ENCODE peak calls at places on chromosomes 7 and 10, in ten cellular contexts. K is neural progenitor cell, U is mammary epithelial cell, F is glutamatergic neuron, G is fibroblast of lung, Z is CD14-positive monocyte, A is upper lobe of right lung, B is psoas muscle, V is PC-3, X is bronchial epithelial cell. D is an unnamed sample.

GRCh38 chr7:121278120-121279021 is 50.4 kb upstream of the WNT16 start:
- DNase-seq in K (no peak), U (peak), F (no peak), G (peak), Z (no peak), A (no peak), B (no peak), V (peak), X (peak), D (no peak)

GRCh38 chr7:45267262-45267661 is 109.7 kb downstream of the RAMP3 start:
- DNase-seq in K (peak), U (peak), F (no peak), G (peak), Z (no peak), A (no peak), B (no peak), V (no peak), X (no peak), D (no peak)

GRCh38 chr10:91296471-91296870 is 76.0 kb downstream of the PCGF5 start:
- DNase-seq in K (peak), U (peak), F (no peak), G (peak), Z (no peak), A (no peak), B (no peak), V (peak), X (peak), D (no peak)

GRCh38 chr7:51290702-51291290 is 25.8 kb downstream of the COBL start:
- DNase-seq in K (no peak), U (no peak), F (no peak), G (no peak), Z (no peak), A (no peak), B (no peak), V (no peak), X (no peak), D (no peak)

GRCh38 chr10:103816431-103816830 is 38.9 kb downstream of the SH3PXD2A start:
- DNase-seq in K (no peak), U (no peak), F (no peak), G (peak), Z (no peak), A (no peak), B (no peak), V (peak), X (peak), D (no peak)

GRCh38 chr7:154167051-154167450 is 114.9 kb downstream of the DPP6 start:
- DNase-seq in K (no peak), U (no peak), F (no peak), G (no peak), Z (no peak), A (no peak), B (no peak), V (no peak), X (no peak), D (no peak)

GRCh38 chr10:14173706-14174594 is 156.8 kb downstream of the FRMD4A start:
- DNase-seq in K (peak), U (peak), F (peak), G (peak), Z (no peak), A (no peak), B (no peak), V (peak), X (no peak), D (no peak)

GRCh38 chr10:52409928-52410327 is 95.8 kb downstream of the DKK1 start:
- DNase-seq in K (no peak), U (peak), F (no peak), G (no peak), Z (no peak), A (no peak), B (no peak), V (peak), X (peak), D (no peak)

GRCh38 chr10:122864901-122865300 is 14.5 kb downstream of the FAM24B start:
- DNase-seq in K (no peak), U (no peak), F (no peak), G (peak), Z (no peak), A (no peak), B (no peak), V (peak), X (peak), D (no peak)

GRCh38 chr7:137421389-137421788 is 77.9 kb upstream of the PTN start:
- DNase-seq in K (no peak), U (no peak), F (no peak), G (peak), Z (no peak), A (no peak), B (no peak), V (no peak), X (no peak), D (no peak)

GRCh38 chr10:24457661-24458318 is 248.9 kb downstream of the KIAA1217 start:
- DNase-seq in K (no peak), U (peak), F (no peak), G (peak), Z (no peak), A (no peak), B (no peak), V (peak), X (peak), D (peak)

GRCh38 chr10:16652154-16652553 is 130.5 kb upstream of the C1QL3 start:
- DNase-seq in K (no peak), U (peak), F (no peak), G (peak), Z (no peak), A (no peak), B (no peak), V (no peak), X (peak), D (no peak)

GRCh38 chr10:119802068-119802538 is 70.5 kb downstream of the MCMBP start:
- DNase-seq in K (no peak), U (no peak), F (no peak), G (no peak), Z (no peak), A (no peak), B (no peak), V (no peak), X (no peak), D (no peak)

GRCh38 chr10:79178614-79179403 is 110.0 kb downstream of the ZMIZ1 start:
- DNase-seq in K (peak), U (no peak), F (peak), G (peak), Z (no peak), A (no peak), B (peak), V (no peak), X (no peak), D (no peak)

GRCh38 chr7:101085000-101085948 is at the start of gene TRIM56:
- DNase-seq in K (peak), U (peak), F (peak), G (peak), Z (peak), A (peak), B (peak), V (peak), X (peak), D (peak)

GRCh38 chr7:116138202-116138801 is 72.0 kb upstream of the TES start:
- DNase-seq in K (peak), U (peak), F (no peak), G (peak), Z (no peak), A (no peak), B (no peak), V (peak), X (peak), D (peak)

GRCh38 chr7:100191775-100192174 is 14.1 kb downstream of the STAG3 start:
- DNase-seq in K (no peak), U (no peak), F (no peak), G (peak), Z (no peak), A (no peak), B (no peak), V (peak), X (peak), D (no peak)

GRCh38 chr7:68015565-68016532 is 1019.2 kb downstream of the TYW1 start:
- DNase-seq in K (no peak), U (no peak), F (no peak), G (no peak), Z (no peak), A (no peak), B (no peak), V (no peak), X (no peak), D (no peak)

GRCh38 chr10:113236998-113237397 is 287.0 kb downstream of the TCF7L2 start:
- DNase-seq in K (no peak), U (no peak), F (no peak), G (no peak), Z (no peak), A (no peak), B (no peak), V (no peak), X (no peak), D (no peak)

GRCh38 chr7:139292821-139293220 is 48.3 kb upstream of the FMC1 start:
- DNase-seq in K (no peak), U (no peak), F (no peak), G (no peak), Z (no peak), A (no peak), B (no peak), V (no peak), X (no peak), D (no peak)

GRCh38 chr7:132709971-132710567 is 133.8 kb upstream of the PLXNA4 start:
- DNase-seq in K (peak), U (peak), F (peak), G (peak), Z (no peak), A (no peak), B (no peak), V (peak), X (peak), D (peak)

GRCh38 chr10:109866168-109866994 is 56.9 kb downstream of the XPNPEP1 start:
- DNase-seq in K (peak), U (no peak), F (peak), G (no peak), Z (no peak), A (no peak), B (no peak), V (peak), X (no peak), D (no peak)

GRCh38 chr10:125521721-125522680 is 161.0 kb downstream of the TEX36 start:
- DNase-seq in K (peak), U (no peak), F (peak), G (no peak), Z (no peak), A (no peak), B (no peak), V (peak), X (no peak), D (no peak)

GRCh38 chr7:6268909-6269306 is 3.5 kb downstream of the CYTH3 start:
- DNase-seq in K (no peak), U (no peak), F (no peak), G (no peak), Z (no peak), A (no peak), B (no peak), V (no peak), X (no peak), D (peak)

GRCh38 chr10:122746408-122746807 is 46.8 kb upstream of the C10orf120 start:
- DNase-seq in K (no peak), U (peak), F (no peak), G (no peak), Z (no peak), A (no peak), B (no peak), V (no peak), X (peak), D (no peak)

DNA sequence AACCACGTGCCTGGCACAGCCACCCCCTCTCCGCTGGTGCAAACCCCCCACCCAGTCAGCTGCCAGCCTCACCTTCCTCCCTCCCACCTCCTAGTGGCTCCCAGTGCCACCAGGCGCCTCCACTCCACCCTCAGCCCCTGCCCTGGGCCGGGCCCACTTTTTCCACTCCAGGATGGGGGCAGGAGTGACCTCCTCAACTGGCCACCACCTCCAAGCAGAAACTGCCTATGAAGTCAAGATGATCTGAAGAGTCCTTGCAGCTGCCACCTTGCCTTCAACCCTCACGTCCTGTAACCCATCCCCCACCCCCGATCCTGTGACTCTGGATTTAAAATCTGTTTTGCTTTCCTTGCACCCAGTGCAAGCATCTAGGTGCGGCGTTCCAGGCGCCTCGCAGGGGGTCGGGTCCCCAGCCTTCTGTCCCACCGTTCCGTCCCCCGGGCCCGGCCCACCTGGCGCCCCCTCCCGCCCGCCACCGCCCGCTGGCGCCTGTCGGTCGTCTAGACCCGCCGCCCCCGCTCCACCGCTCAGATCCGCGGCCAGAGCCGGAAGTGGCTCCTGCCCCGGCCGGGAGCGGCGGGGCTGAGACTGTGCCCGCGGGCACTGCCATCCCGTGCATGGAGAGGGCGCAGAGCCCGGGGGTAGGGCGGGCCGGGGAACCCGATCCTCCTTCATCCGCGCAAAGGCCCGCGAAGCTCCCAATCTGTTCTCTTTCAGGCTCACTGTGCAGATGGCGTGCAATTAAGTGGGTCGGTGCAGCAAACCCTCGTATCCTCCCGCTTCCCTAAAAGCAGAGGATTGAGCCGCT is 51.2 kb upstream of the GTF2I start:
- DNase-seq in K (peak), U (no peak), F (peak), G (peak), Z (no peak), A (peak), B (peak), V (peak), X (no peak), D (peak)
- TF ChIP-seq CTCF in K (peak), U (no peak), F (no peak), G (no peak), Z (no peak), A (no peak), B (no peak), V (peak), X (no peak), D (no peak)

GRCh38 chr7:158837790-158838189 is 8.5 kb upstream of the ESYT2 start:
- DNase-seq in K (no peak), U (no peak), F (no peak), G (no peak), Z (no peak), A (no peak), B (no peak), V (no peak), X (no peak), D (no peak)

GRCh38 chr7:158838238-158838637 is 8.9 kb upstream of the ESYT2 start:
- DNase-seq in K (no peak), U (no peak), F (no peak), G (no peak), Z (no peak), A (no peak), B (no peak), V (no peak), X (no peak), D (no peak)

GRCh38 chr7:158832994-158833393 is 3.7 kb upstream of the ESYT2 start:
- DNase-seq in K (no peak), U (no peak), F (no peak), G (no peak), Z (no peak), A (no peak), B (no peak), V (no peak), X (no peak), D (no peak)

GRCh38 chr7:158834799-158835784 is 5.8 kb upstream of the ESYT2 start:
- DNase-seq in K (no peak), U (no peak), F (no peak), G (no peak), Z (no peak), A (no peak), B (no peak), V (no peak), X (no peak), D (no peak)

DNA sequence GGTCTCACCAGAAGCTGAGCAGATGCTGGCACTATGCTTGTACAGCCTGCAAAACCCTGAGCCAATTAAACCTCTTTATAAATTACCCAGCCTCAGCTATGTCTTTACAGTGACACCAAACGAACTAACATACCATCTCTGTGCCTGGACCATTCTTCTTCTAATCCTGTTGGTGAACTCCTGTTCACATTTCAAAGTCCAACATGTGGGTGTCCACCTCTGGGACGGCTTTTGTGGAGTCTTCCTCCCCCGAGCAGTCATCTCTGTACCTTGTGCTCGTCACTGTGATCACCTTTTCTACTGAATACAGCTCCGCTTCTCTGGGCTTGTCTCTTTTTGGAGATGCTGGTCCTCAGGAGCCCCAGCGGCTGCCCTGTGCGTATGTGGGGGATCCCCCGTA is 7.4 kb upstream of the ESYT2 start:
- DNase-seq in K (no peak), U (no peak), F (no peak), G (no peak), Z (no peak), A (no peak), B (no peak), V (no peak), X (no peak), D (no peak)
- TF ChIP-seq CTCF in K (no peak), U (no peak), F (no peak), G (no peak), Z (no peak), A (no peak), B (no peak), V (no peak), X (no peak), D (no peak)

GRCh38 chr10:4316166-4316810 is 509.7 kb upstream of the AKR1E2 start:
- DNase-seq in K (no peak), U (peak), F (no peak), G (peak), Z (no peak), A (no peak), B (peak), V (no peak), X (no peak), D (no peak)
- TF ChIP-seq CTCF in K (no peak), U (no peak), F (no peak), G (peak), Z (no peak), A (no peak), B (peak), V (no peak), X (no peak), D (no peak)

GRCh38 chr10:107771066-107771465 is 606.6 kb upstream of the SORCS1 start:
- DNase-seq in K (no peak), U (no peak), F (no peak), G (no peak), Z (no peak), A (no peak), B (no peak), V (no peak), X (no peak), D (no peak)

DNA sequence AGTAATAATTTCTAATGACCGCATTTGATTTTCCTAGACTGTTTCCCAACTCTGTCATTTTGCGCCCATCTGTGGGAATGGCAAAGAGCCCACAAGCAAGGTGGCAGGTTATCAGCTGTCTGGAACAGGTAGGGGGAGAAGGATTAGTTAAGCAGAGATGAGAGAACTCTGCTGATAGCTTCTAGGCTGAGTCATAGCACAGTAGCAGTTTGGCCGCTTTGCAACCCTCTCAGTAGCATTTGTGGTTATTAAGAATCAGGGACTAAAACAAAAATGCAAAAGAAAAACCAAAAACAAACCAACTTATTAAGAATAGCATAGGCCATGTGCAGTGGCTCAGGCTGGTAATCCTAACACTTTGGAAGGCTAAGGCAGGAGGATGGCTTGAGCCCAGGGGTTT is 602.7 kb upstream of the SORCS1 start:
- DNase-seq in K (no peak), U (peak), F (no peak), G (peak), Z (no peak), A (no peak), B (no peak), V (no peak), X (no peak), D (no peak)
- TF ChIP-seq CTCF in K (no peak), U (no peak), F (no peak), G (no peak), Z (no peak), A (no peak), B (no peak), V (no peak), X (no peak), D (no peak)